ENCODE peak calls at places on chromosomes 12 and 14, in seven cellular contexts. One of them, this sample, is unnamed.

GRCh38 chr12:24991209-24992049 is 42.5 kb upstream of the BCAT1 start:
- DNase-seq in GM12878: peak
- DNase-seq in endothelial cell of umbilical vein: peak
- DNase-seq in H1: no peak
- DNase-seq in HCT116: peak
- DNase-seq in HepG2: peak
- DNase-seq in K562: peak
- DNase-seq in this sample: peak

GRCh38 chr14:104953097-104953496 is 25.1 kb downstream of the AHNAK2 start:
- DNase-seq in K562: no peak
- DNase-seq in endothelial cell of umbilical vein: no peak
- DNase-seq in GM12878: no peak
- DNase-seq in HepG2: no peak
- DNase-seq in H1: no peak
- DNase-seq in HCT116: no peak
- DNase-seq in this sample: no peak

GRCh38 chr12:132489078-132489601 is 811 bp upstream of the FBRSL1 start:
- DNase-seq in GM12878: no peak
- DNase-seq in HCT116: no peak
- DNase-seq in HepG2: no peak
- DNase-seq in K562: peak
- DNase-seq in H1: no peak
- DNase-seq in endothelial cell of umbilical vein: peak
- DNase-seq in this sample: no peak

GRCh38 chr14:25570483-25570882 is 520.5 kb upstream of the STXBP6 start:
- DNase-seq in H1: no peak
- DNase-seq in GM12878: no peak
- DNase-seq in HCT116: no peak
- DNase-seq in K562: no peak
- DNase-seq in endothelial cell of umbilical vein: no peak
- DNase-seq in HepG2: no peak
- DNase-seq in this sample: no peak

GRCh38 chr12:6288235-6288634 is 22.2 kb upstream of the PLEKHG6 start:
- DNase-seq in H1: no peak
- DNase-seq in HepG2: no peak
- DNase-seq in HCT116: no peak
- DNase-seq in endothelial cell of umbilical vein: no peak
- DNase-seq in GM12878: no peak
- DNase-seq in K562: no peak
- DNase-seq in this sample: no peak

GRCh38 chr12:1531654-1532366 is 62.6 kb downstream of the FBXL14 start:
- DNase-seq in GM12878: peak
- DNase-seq in endothelial cell of umbilical vein: no peak
- DNase-seq in HCT116: no peak
- DNase-seq in H1: no peak
- DNase-seq in HepG2: no peak
- DNase-seq in K562: no peak
- DNase-seq in this sample: no peak

GRCh38 chr14:69077841-69078240 is 75.1 kb downstream of the DCAF5 start:
- DNase-seq in HepG2: no peak
- DNase-seq in HCT116: no peak
- DNase-seq in K562: no peak
- DNase-seq in endothelial cell of umbilical vein: peak
- DNase-seq in H1: no peak
- DNase-seq in GM12878: no peak
- DNase-seq in this sample: no peak

GRCh38 chr12:45762185-45763110 is 32.9 kb downstream of the ARID2 start:
- DNase-seq in H1: no peak
- DNase-seq in endothelial cell of umbilical vein: peak
- DNase-seq in HepG2: peak
- DNase-seq in HCT116: peak
- DNase-seq in K562: peak
- DNase-seq in GM12878: no peak
- DNase-seq in this sample: peak

GRCh38 chr14:29724991-29725390 is 202.7 kb downstream of the PRKD1 start:
- DNase-seq in endothelial cell of umbilical vein: no peak
- DNase-seq in GM12878: no peak
- DNase-seq in K562: no peak
- DNase-seq in HepG2: no peak
- DNase-seq in HCT116: no peak
- DNase-seq in H1: no peak
- DNase-seq in this sample: no peak

GRCh38 chr12:118145113-118145797 is 9.3 kb downstream of the PEBP1 start:
- DNase-seq in HCT116: no peak
- DNase-seq in endothelial cell of umbilical vein: no peak
- DNase-seq in HepG2: no peak
- DNase-seq in H1: no peak
- DNase-seq in K562: no peak
- DNase-seq in GM12878: no peak
- DNase-seq in this sample: no peak

GRCh38 chr14:100389497-100390104 is 66.5 kb downstream of the SLC25A47 start:
- DNase-seq in K562: no peak
- DNase-seq in GM12878: no peak
- DNase-seq in HCT116: no peak
- DNase-seq in endothelial cell of umbilical vein: no peak
- DNase-seq in H1: no peak
- DNase-seq in HepG2: no peak
- DNase-seq in this sample: no peak

GRCh38 chr12:130335517-130336392 is 1.9 kb upstream of the PIWIL1 start:
- DNase-seq in GM12878: peak
- DNase-seq in HepG2: peak
- DNase-seq in HCT116: peak
- DNase-seq in endothelial cell of umbilical vein: peak
- DNase-seq in K562: peak
- DNase-seq in H1: no peak
- DNase-seq in this sample: peak

GRCh38 chr12:74602881-74603523 is 65.4 kb downstream of the ATXN7L3B start:
- DNase-seq in GM12878: no peak
- DNase-seq in endothelial cell of umbilical vein: no peak
- DNase-seq in K562: no peak
- DNase-seq in HepG2: no peak
- DNase-seq in H1: no peak
- DNase-seq in HCT116: no peak
- DNase-seq in this sample: no peak

GRCh38 chr14:85960781-85961180 is 430.8 kb downstream of the FLRT2 start:
- DNase-seq in H1: no peak
- DNase-seq in HCT116: no peak
- DNase-seq in K562: no peak
- DNase-seq in HepG2: no peak
- DNase-seq in endothelial cell of umbilical vein: no peak
- DNase-seq in GM12878: no peak
- DNase-seq in this sample: no peak

DNA sequence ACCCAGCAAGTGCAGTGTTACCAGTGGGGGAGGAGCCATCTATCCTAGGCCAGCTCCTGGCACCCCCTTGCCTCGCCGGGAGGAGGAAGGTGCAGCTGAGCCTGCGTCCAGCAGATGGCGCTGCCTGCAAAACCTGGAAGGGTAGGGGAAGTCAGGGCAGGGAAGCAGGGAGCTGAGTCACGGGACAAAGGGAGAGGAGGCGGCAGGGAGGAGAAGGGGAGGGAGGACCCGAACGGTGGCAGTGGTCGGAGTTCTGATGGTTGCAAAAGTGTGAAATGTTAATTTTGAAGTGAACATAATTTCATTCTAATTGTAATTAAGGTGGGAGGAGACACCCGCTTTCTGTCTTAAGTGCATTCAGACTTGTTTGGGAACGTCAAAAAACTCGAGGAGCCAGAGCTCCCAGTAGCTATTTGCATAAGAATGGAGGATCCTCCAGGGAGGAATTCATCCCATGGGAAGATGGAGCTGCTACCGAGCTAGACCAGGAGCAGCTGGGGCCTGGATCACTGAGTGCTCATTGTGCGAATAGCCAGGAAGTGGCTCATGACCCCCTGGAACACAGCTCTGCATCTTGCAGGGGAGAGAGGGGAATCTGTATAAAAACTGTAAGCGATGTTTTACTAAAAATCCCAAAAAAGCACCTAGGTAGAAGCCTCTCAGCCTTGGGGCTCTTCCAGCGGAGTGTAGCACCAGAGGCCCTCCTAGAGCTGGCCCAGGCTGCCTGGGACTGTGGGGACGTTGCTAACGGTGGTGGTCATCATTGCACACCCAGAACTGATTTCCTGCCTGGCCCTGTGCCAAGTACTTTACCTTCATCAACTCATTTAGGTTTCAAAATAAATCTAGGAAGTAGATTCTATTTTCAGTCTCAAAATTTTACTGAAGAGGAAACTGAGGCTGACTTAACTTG is 59.5 kb downstream of the EMP1 start:
- DNase-seq in H1: peak
- DNase-seq in K562: peak
- DNase-seq in GM12878: peak
- DNase-seq in HCT116: peak
- DNase-seq in endothelial cell of umbilical vein: peak
- DNase-seq in HepG2: peak
- DNase-seq in this sample: peak
- TF ChIP-seq POLR2AphosphoS5 in H1: peak
- TF ChIP-seq POLR2AphosphoS5 in K562: no peak
- TF ChIP-seq POLR2AphosphoS5 in GM12878: no peak
- TF ChIP-seq POLR2AphosphoS5 in HCT116: no peak
- TF ChIP-seq POLR2AphosphoS5 in endothelial cell of umbilical vein: peak
- TF ChIP-seq POLR2AphosphoS5 in HepG2: no peak
- TF ChIP-seq POLR2AphosphoS5 in this sample: peak

GRCh38 chr12:117069926-117070900 is 29.0 kb downstream of the TESC start:
- DNase-seq in K562: no peak
- DNase-seq in HCT116: no peak
- DNase-seq in endothelial cell of umbilical vein: no peak
- DNase-seq in GM12878: no peak
- DNase-seq in H1: no peak
- DNase-seq in HepG2: no peak
- DNase-seq in this sample: no peak

GRCh38 chr12:117068492-117068891 is 30.7 kb downstream of the TESC start:
- DNase-seq in endothelial cell of umbilical vein: no peak
- DNase-seq in HepG2: no peak
- DNase-seq in HCT116: no peak
- DNase-seq in H1: no peak
- DNase-seq in K562: no peak
- DNase-seq in GM12878: no peak
- DNase-seq in this sample: no peak

GRCh38 chr12:117071009-117071408 is 28.2 kb downstream of the TESC start:
- DNase-seq in HCT116: no peak
- DNase-seq in endothelial cell of umbilical vein: no peak
- DNase-seq in H1: no peak
- DNase-seq in GM12878: no peak
- DNase-seq in HepG2: no peak
- DNase-seq in K562: no peak
- DNase-seq in this sample: no peak

GRCh38 chr12:117067638-117068037 is 31.6 kb downstream of the TESC start:
- DNase-seq in HCT116: no peak
- DNase-seq in K562: no peak
- DNase-seq in endothelial cell of umbilical vein: no peak
- DNase-seq in H1: no peak
- DNase-seq in GM12878: no peak
- DNase-seq in HepG2: no peak
- DNase-seq in this sample: no peak

GRCh38 chr12:117069126-117069788 is 30.0 kb downstream of the TESC start:
- DNase-seq in K562: no peak
- DNase-seq in endothelial cell of umbilical vein: no peak
- DNase-seq in GM12878: no peak
- DNase-seq in HepG2: no peak
- DNase-seq in H1: no peak
- DNase-seq in HCT116: no peak
- DNase-seq in this sample: no peak
- H3K9ac ChIP-seq in K562: no peak
- H3K9ac ChIP-seq in endothelial cell of umbilical vein: no peak
- H3K9ac ChIP-seq in GM12878: no peak
- H3K9ac ChIP-seq in HepG2: no peak
- H3K9ac ChIP-seq in H1: no peak
- H3K9ac ChIP-seq in HCT116: no peak
- H3K9ac ChIP-seq in this sample: no peak

GRCh38 chr12:8609061-8609570 is 3.5 kb downstream of the AICDA start:
- DNase-seq in HCT116: peak
- DNase-seq in K562: no peak
- DNase-seq in HepG2: peak
- DNase-seq in H1: no peak
- DNase-seq in GM12878: no peak
- DNase-seq in endothelial cell of umbilical vein: peak
- DNase-seq in this sample: peak

GRCh38 chr12:8615206-8615605 is 2.5 kb upstream of the AICDA start:
- DNase-seq in K562: no peak
- DNase-seq in HCT116: no peak
- DNase-seq in GM12878: no peak
- DNase-seq in endothelial cell of umbilical vein: no peak
- DNase-seq in H1: no peak
- DNase-seq in HepG2: no peak
- DNase-seq in this sample: no peak

DNA sequence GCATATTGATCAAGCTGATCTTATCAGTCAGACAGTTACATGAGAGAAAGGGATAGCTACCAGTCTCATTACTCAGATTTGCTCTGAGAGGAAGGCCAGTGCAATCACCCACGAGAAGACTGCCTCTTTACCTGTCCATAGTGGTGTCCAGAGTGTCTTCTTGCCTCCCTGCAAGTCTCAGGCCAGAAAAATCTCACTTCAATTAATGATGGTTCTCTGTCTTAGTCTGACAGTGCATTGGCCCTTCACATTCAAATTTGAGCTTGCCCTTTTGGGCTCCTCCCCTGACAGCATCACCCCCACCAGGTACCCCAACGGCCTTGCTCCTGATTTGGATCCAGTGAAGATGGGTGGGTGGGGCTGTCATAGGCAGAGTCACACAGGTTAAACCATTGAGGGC is at the start of gene AICDA:
- DNase-seq in GM12878: no peak
- DNase-seq in HepG2: no peak
- DNase-seq in K562: no peak
- DNase-seq in H1: no peak
- DNase-seq in HCT116: no peak
- DNase-seq in endothelial cell of umbilical vein: no peak
- DNase-seq in this sample: no peak
- H3K4me3 ChIP-seq in GM12878: no peak
- H3K4me3 ChIP-seq in HepG2: no peak
- H3K4me3 ChIP-seq in K562: no peak
- H3K4me3 ChIP-seq in H1: no peak
- H3K4me3 ChIP-seq in HCT116: no peak
- H3K4me3 ChIP-seq in endothelial cell of umbilical vein: no peak
- H3K4me3 ChIP-seq in this sample: no peak

GRCh38 chr12:12263909-12264308 is 2.9 kb downstream of the LRP6 start:
- DNase-seq in GM12878: no peak
- DNase-seq in H1: no peak
- DNase-seq in HCT116: no peak
- DNase-seq in endothelial cell of umbilical vein: no peak
- DNase-seq in K562: no peak
- DNase-seq in HepG2: no peak
- DNase-seq in this sample: no peak

GRCh38 chr12:12266389-12266872 is 413 bp downstream of the LRP6 start:
- DNase-seq in endothelial cell of umbilical vein: no peak
- DNase-seq in K562: no peak
- DNase-seq in GM12878: no peak
- DNase-seq in HCT116: no peak
- DNase-seq in H1: no peak
- DNase-seq in HepG2: no peak
- DNase-seq in this sample: no peak

GRCh38 chr12:12266873-12267634 is at the start of gene LRP6:
- DNase-seq in endothelial cell of umbilical vein: peak
- DNase-seq in K562: peak
- DNase-seq in H1: peak
- DNase-seq in HepG2: peak
- DNase-seq in HCT116: peak
- DNase-seq in GM12878: peak
- DNase-seq in this sample: no peak

GRCh38 chr12:12265035-12265434 is 1.8 kb downstream of the LRP6 start:
- DNase-seq in HCT116: no peak
- DNase-seq in HepG2: no peak
- DNase-seq in GM12878: no peak
- DNase-seq in endothelial cell of umbilical vein: no peak
- DNase-seq in K562: no peak
- DNase-seq in H1: no peak
- DNase-seq in this sample: no peak

GRCh38 chr12:12265571-12266388 is 1.1 kb downstream of the LRP6 start:
- DNase-seq in endothelial cell of umbilical vein: peak
- DNase-seq in HCT116: no peak
- DNase-seq in HepG2: no peak
- DNase-seq in K562: no peak
- DNase-seq in H1: no peak
- DNase-seq in GM12878: no peak
- DNase-seq in this sample: no peak
- TF ChIP-seq POLR2AphosphoS5 in endothelial cell of umbilical vein: no peak
- TF ChIP-seq POLR2AphosphoS5 in HCT116: no peak
- TF ChIP-seq POLR2AphosphoS5 in HepG2: no peak
- TF ChIP-seq POLR2AphosphoS5 in K562: no peak
- TF ChIP-seq POLR2AphosphoS5 in H1: no peak
- TF ChIP-seq POLR2AphosphoS5 in GM12878: no peak
- TF ChIP-seq POLR2AphosphoS5 in this sample: no peak